ENCODE peak calls at places on chromosomes 7 and 10, in seven cellular contexts. F is fibroblast of mammary gland; Q is CD4-positive, alpha-beta T cell; P is tibial artery; A is lung; E is lower lobe of right lung; J is RWPE1. S is an unnamed sample.

GRCh38 chr10:30557884-30558283 is 71.7 kb downstream of the LYZL2 start:
- DNase-seq in F (peak), Q (no peak), P (no peak), A (no peak), E (no peak), J (peak), S (peak)

GRCh38 chr7:114130860-114131259 is 212.1 kb upstream of the PPP1R3A start:
- DNase-seq in F (no peak), Q (no peak), P (no peak), A (no peak), E (no peak), J (no peak), S (no peak)

GRCh38 chr10:68110027-68110426 is 739 bp downstream of the MYPN start:
- DNase-seq in F (no peak), Q (no peak), P (no peak), A (no peak), E (no peak), J (no peak), S (no peak)

GRCh38 chr10:96532523-96532922 is 18.8 kb upstream of the TLL2 start:
- DNase-seq in F (no peak), Q (no peak), P (no peak), A (no peak), E (no peak), J (no peak), S (no peak)

GRCh38 chr7:142797342-142797798 is 26.6 kb downstream of the PRSS2 start:
- DNase-seq in F (no peak), Q (no peak), P (no peak), A (no peak), E (no peak), J (no peak), S (no peak)

GRCh38 chr10:129522041-129522585 is 55.1 kb downstream of the MGMT start:
- DNase-seq in F (no peak), Q (no peak), P (no peak), A (no peak), E (no peak), J (no peak), S (no peak)

GRCh38 chr10:82277591-82277990 is 402.6 kb downstream of the NRG3 start:
- DNase-seq in F (peak), Q (no peak), P (no peak), A (no peak), E (no peak), J (no peak), S (no peak)

GRCh38 chr7:5177060-5177459 is 13.0 kb upstream of the WIPI2 start:
- DNase-seq in F (peak), Q (no peak), P (peak), A (peak), E (peak), J (peak), S (no peak)

GRCh38 chr7:157952841-157953645 is 616.2 kb downstream of the DNAJB6 start:
- DNase-seq in F (no peak), Q (no peak), P (no peak), A (no peak), E (no peak), J (no peak), S (no peak)

GRCh38 chr10:53469383-53469782 is 696.8 kb upstream of the MBL2 start:
- DNase-seq in F (no peak), Q (no peak), P (no peak), A (no peak), E (no peak), J (no peak), S (no peak)

GRCh38 chr10:74434577-74434976 is 283.6 kb downstream of the ADK start:
- DNase-seq in F (no peak), Q (no peak), P (no peak), A (no peak), E (no peak), J (no peak), S (no peak)

GRCh38 chr7:66187894-66188293 is 17.2 kb upstream of the TPST1 start:
- DNase-seq in F (peak), Q (no peak), P (peak), A (peak), E (no peak), J (no peak), S (no peak)

GRCh38 chr7:4694653-4695335 is 12.7 kb downstream of the FOXK1 start:
- DNase-seq in F (peak), Q (no peak), P (peak), A (no peak), E (no peak), J (no peak), S (no peak)

GRCh38 chr10:11164806-11165590 is 147.3 kb downstream of the CELF2 start:
- DNase-seq in F (peak), Q (peak), P (peak), A (peak), E (peak), J (peak), S (peak)

GRCh38 chr7:132603241-132603789 is 27.0 kb upstream of the PLXNA4 start:
- DNase-seq in F (no peak), Q (no peak), P (no peak), A (no peak), E (no peak), J (no peak), S (no peak)

GRCh38 chr10:72223743-72224101 is 7.6 kb upstream of the ASCC1 start:
- DNase-seq in F (peak), Q (no peak), P (peak), A (no peak), E (no peak), J (no peak), S (peak)

GRCh38 chr10:4934391-4934987 is 28.7 kb upstream of the AKR1C1 start:
- DNase-seq in F (no peak), Q (no peak), P (no peak), A (no peak), E (no peak), J (no peak), S (no peak)

GRCh38 chr7:50835156-50835555 is 52.5 kb upstream of the GRB10 start:
- DNase-seq in F (no peak), Q (no peak), P (no peak), A (no peak), E (no peak), J (no peak), S (no peak)

GRCh38 chr7:22841954-22842353 is 19.3 kb upstream of the TOMM7 start:
- DNase-seq in F (peak), Q (no peak), P (peak), A (no peak), E (no peak), J (no peak), S (no peak)

GRCh38 chr7:117896339-117896738 is 23.1 kb upstream of the CTTNBP2 start:
- DNase-seq in F (no peak), Q (no peak), P (no peak), A (no peak), E (no peak), J (no peak), S (no peak)

GRCh38 chr10:126041804-126042231 is 145.5 kb downstream of the FANK1 start:
- DNase-seq in F (no peak), Q (peak), P (peak), A (peak), E (peak), J (no peak), S (peak)

GRCh38 chr7:1323178-1324027 is 90.7 kb downstream of the UNCX start:
- DNase-seq in F (no peak), Q (no peak), P (no peak), A (no peak), E (peak), J (no peak), S (peak)

GRCh38 chr10:116752563-116752962 is 10.2 kb upstream of the HSPA12A start:
- DNase-seq in F (peak), Q (no peak), P (no peak), A (no peak), E (no peak), J (no peak), S (no peak)

GRCh38 chr10:24488631-24489030 is 235.1 kb downstream of the ARHGAP21 start:
- DNase-seq in F (no peak), Q (no peak), P (no peak), A (peak), E (no peak), J (no peak), S (no peak)

GRCh38 chr7:101542527-101543241 is 86.4 kb downstream of the MYL10 start:
- DNase-seq in F (peak), Q (peak), P (peak), A (peak), E (peak), J (peak), S (no peak)

DNA sequence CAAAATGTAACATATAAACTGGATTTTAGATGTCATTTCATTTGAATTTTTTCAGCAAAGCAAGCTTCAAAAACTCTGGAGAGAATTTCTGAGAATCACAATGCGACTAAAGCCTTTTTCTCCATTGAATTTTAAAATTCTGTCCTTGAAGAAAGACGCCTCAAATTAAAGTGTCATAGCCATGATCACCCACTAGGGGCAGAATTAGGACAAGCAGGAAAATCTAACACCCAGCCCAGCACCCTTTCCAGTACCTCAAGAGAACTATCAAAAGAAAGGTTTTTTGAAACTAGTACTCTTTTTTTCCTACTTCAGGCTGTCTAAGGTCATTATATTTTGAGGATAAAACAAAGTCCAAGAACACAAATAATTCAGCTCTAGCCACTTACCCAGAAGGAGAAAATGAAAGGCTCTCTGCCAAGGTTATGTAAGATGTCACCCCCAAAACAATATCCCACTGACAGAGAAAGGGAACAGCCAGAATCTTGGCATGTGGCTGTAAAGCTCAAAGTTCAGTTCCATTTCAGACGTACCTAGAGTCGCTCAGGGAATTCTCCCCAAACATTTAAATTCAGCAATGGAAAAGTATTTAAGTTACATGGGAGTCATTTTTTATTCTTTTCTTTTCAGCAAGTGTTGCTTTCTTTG is 299.4 kb downstream of the SNX13 start:
- DNase-seq in F (peak), Q (no peak), P (no peak), A (no peak), E (no peak), J (peak), S (no peak)
- TF ChIP-seq CTCF in F (peak), Q (peak), P (peak), A (no peak), E (peak), J (peak), S (peak)

DNA sequence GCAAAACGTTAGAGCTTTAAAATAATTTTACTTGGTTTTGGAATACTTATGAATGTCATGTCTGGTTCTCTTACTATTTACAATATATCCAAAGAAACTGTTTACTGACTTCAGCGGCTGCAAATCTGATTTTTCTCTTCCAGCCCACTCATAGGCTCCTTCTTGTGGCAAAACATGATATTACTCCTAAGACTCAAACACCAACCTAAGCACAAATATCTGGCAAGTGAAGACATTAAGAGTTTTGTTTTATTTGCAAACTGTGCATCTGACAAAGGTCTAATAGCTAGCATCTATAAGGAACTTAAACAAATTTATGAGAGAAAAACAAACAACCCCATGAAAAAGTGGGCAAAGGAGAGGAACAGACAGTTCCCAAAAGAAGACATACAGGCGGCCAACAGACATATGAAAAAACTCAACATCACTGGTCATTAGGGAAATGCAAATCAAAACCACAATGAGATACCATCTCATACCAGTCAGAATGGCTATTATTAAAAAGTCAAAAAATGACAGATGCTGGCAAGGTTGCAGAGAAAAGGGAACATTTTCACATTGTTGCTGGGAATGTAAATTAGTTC is 20.3 kb upstream of the GJC3 start:
- DNase-seq in F (peak), Q (no peak), P (no peak), A (no peak), E (no peak), J (no peak), S (no peak)
- TF ChIP-seq CTCF in F (peak), Q (peak), P (no peak), A (peak), E (peak), J (peak), S (peak)

GRCh38 chr7:28163955-28164354 is 16.6 kb downstream of the JAZF1 start:
- DNase-seq in F (peak), Q (no peak), P (no peak), A (no peak), E (no peak), J (no peak), S (no peak)
- TF ChIP-seq CTCF in F (no peak), Q (no peak), P (no peak), A (no peak), E (no peak), J (no peak), S (no peak)

GRCh38 chr7:32167256-32167655 is 97.0 kb upstream of the PDE1C start:
- DNase-seq in F (no peak), Q (no peak), P (no peak), A (no peak), E (no peak), J (no peak), S (no peak)

GRCh38 chr7:32163911-32164310 is 93.7 kb upstream of the PDE1C start:
- DNase-seq in F (peak), Q (no peak), P (no peak), A (no peak), E (no peak), J (no peak), S (no peak)

GRCh38 chr7:32163141-32163806 is 93.1 kb upstream of the PDE1C start:
- DNase-seq in F (peak), Q (no peak), P (peak), A (peak), E (no peak), J (peak), S (no peak)

GRCh38 chr7:32161708-32162107 is 91.5 kb upstream of the PDE1C start:
- DNase-seq in F (peak), Q (no peak), P (no peak), A (no peak), E (no peak), J (no peak), S (no peak)

GRCh38 chr7:32164341-32164996 is 94.3 kb upstream of the PDE1C start:
- DNase-seq in F (peak), Q (no peak), P (no peak), A (no peak), E (no peak), J (peak), S (no peak)
- TF ChIP-seq CTCF in F (peak), Q (no peak), P (peak), A (no peak), E (peak), J (peak), S (no peak)

GRCh38 chr10:44044549-44044948 is 340.3 kb downstream of the CXCL12 start:
- DNase-seq in F (no peak), Q (no peak), P (no peak), A (no peak), E (no peak), J (no peak), S (no peak)
- TF ChIP-seq CTCF in F (no peak), Q (no peak), P (no peak), A (no peak), E (no peak), J (no peak), S (no peak)

DNA sequence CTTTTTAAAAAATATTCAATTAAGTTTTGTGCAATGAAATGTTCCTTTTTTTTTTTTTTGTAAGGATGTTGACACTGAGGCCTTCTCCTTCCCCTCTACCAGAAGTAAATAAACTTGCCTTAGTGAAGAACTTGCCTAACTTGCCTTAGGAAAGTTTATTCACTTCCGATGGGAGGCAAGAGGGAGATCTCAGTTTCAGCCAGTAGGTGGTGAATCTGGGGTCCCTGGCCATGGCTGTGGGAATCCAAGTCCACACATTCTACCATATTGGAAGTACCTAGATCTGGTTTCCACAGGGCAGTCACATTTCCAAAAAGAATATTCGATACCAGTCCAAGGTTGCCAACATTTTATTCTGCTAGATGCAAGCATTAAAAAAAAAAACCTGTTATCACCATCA is 270.9 kb downstream of the CCSER2 start:
- DNase-seq in F (no peak), Q (no peak), P (no peak), A (no peak), E (no peak), J (no peak), S (no peak)
- TF ChIP-seq CTCF in F (no peak), Q (no peak), P (no peak), A (no peak), E (no peak), J (no peak), S (no peak)

GRCh38 chr7:25221009-25221408 is 7.3 kb downstream of the NPVF start:
- DNase-seq in F (no peak), Q (no peak), P (no peak), A (no peak), E (no peak), J (no peak), S (no peak)

GRCh38 chr7:25216837-25217236 is 11.4 kb downstream of the NPVF start:
- DNase-seq in F (peak), Q (no peak), P (no peak), A (no peak), E (no peak), J (peak), S (no peak)

DNA sequence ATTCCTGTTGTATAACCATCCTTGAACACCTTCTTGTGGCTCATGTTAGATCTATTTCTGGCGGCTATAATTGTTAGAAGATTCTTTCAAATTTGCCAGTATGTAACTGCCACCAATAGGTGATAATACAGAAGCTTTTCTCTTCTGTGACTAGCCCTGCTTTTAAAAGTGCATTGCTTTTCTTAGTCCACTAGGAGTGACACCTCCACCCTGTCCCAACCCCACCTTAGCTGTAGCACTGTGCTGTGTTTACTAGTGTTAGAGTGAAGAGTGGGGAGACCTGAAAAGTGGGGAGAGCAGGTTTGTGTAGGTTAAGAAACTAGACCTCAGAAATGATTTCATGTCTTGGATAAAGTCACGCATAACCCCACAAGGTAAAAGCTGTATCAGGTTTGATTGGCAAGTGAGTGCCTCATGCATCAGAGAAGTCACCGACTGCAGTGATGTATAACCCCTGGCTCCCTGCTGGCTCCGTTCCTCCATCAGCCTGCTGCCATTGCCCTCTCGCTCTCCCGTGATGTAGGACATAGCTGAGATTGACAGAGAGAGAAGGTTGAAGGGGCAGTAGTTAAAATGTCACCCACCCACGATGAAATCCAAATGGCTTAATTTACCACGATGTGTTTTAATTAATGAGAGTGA is 12.5 kb downstream of the NPVF start:
- DNase-seq in F (no peak), Q (no peak), P (no peak), A (no peak), E (no peak), J (no peak), S (no peak)
- TF ChIP-seq CTCF in F (no peak), Q (no peak), P (no peak), A (no peak), E (no peak), J (no peak), S (no peak)

GRCh38 chr10:118835682-118836326 is 81.0 kb upstream of the CACUL1 start:
- DNase-seq in F (peak), Q (no peak), P (no peak), A (no peak), E (no peak), J (peak), S (no peak)
- TF ChIP-seq CTCF in F (no peak), Q (no peak), P (no peak), A (no peak), E (no peak), J (peak), S (no peak)

GRCh38 chr10:113362645-113363091 is 190.2 kb upstream of the HABP2 start:
- DNase-seq in F (no peak), Q (no peak), P (peak), A (no peak), E (no peak), J (no peak), S (no peak)
- TF ChIP-seq CTCF in F (no peak), Q (no peak), P (no peak), A (no peak), E (no peak), J (no peak), S (no peak)